ENCODE peak calls at places on chromosomes 4 and X, in six cellular contexts. One of them, this sample, is unnamed.

GRCh38 chrX:129116651-129117050 is 406.6 kb downstream of the SMARCA1 start:
- DNase-seq in neural progenitor cell: peak
- DNase-seq in cardiac muscle cell: no peak
- DNase-seq in body of pancreas: no peak
- DNase-seq in sigmoid colon: no peak
- DNase-seq in PC-9: no peak
- DNase-seq in this sample: no peak

GRCh38 chrX:119784747-119785446 is 6.5 kb downstream of the RPL39 start:
- DNase-seq in cardiac muscle cell: peak
- DNase-seq in sigmoid colon: no peak
- DNase-seq in neural progenitor cell: peak
- DNase-seq in body of pancreas: peak
- DNase-seq in PC-9: peak
- DNase-seq in this sample: no peak

GRCh38 chrX:98068210-98068609 is 1184.5 kb downstream of the RPA4 start:
- DNase-seq in cardiac muscle cell: no peak
- DNase-seq in PC-9: no peak
- DNase-seq in neural progenitor cell: peak
- DNase-seq in sigmoid colon: no peak
- DNase-seq in body of pancreas: no peak
- DNase-seq in this sample: no peak

GRCh38 chr4:125315571-125316390 is 1.0 kb downstream of the FAT4 start:
- DNase-seq in cardiac muscle cell: peak
- DNase-seq in body of pancreas: peak
- DNase-seq in sigmoid colon: peak
- DNase-seq in PC-9: peak
- DNase-seq in neural progenitor cell: peak
- DNase-seq in this sample: no peak

GRCh38 chr4:10781805-10782204 is 97.2 kb upstream of the CLNK start:
- DNase-seq in sigmoid colon: no peak
- DNase-seq in body of pancreas: no peak
- DNase-seq in neural progenitor cell: no peak
- DNase-seq in PC-9: no peak
- DNase-seq in cardiac muscle cell: no peak
- DNase-seq in this sample: peak

GRCh38 chrX:113019958-113020357 is 179.3 kb upstream of the AMOT start:
- DNase-seq in neural progenitor cell: no peak
- DNase-seq in body of pancreas: no peak
- DNase-seq in PC-9: no peak
- DNase-seq in cardiac muscle cell: no peak
- DNase-seq in sigmoid colon: no peak
- DNase-seq in this sample: no peak

GRCh38 chr4:83964996-83965541 is 429.2 kb downstream of the GPAT3 start:
- DNase-seq in sigmoid colon: no peak
- DNase-seq in neural progenitor cell: peak
- DNase-seq in PC-9: no peak
- DNase-seq in body of pancreas: no peak
- DNase-seq in cardiac muscle cell: no peak
- DNase-seq in this sample: no peak

GRCh38 chrX:105210258-105210657 is 10.2 kb downstream of the TEX13A start:
- DNase-seq in neural progenitor cell: no peak
- DNase-seq in body of pancreas: no peak
- DNase-seq in PC-9: no peak
- DNase-seq in cardiac muscle cell: no peak
- DNase-seq in sigmoid colon: no peak
- DNase-seq in this sample: no peak

GRCh38 chr4:152777488-152777887 is 2.0 kb downstream of the TIGD4 start:
- DNase-seq in PC-9: no peak
- DNase-seq in body of pancreas: no peak
- DNase-seq in cardiac muscle cell: no peak
- DNase-seq in neural progenitor cell: no peak
- DNase-seq in sigmoid colon: no peak
- DNase-seq in this sample: no peak

GRCh38 chr4:8391972-8392371 is 48.6 kb downstream of the ACOX3 start:
- DNase-seq in sigmoid colon: peak
- DNase-seq in body of pancreas: peak
- DNase-seq in neural progenitor cell: no peak
- DNase-seq in PC-9: peak
- DNase-seq in cardiac muscle cell: peak
- DNase-seq in this sample: peak

GRCh38 chr4:66691101-66691500 is 854.2 kb downstream of the CENPC start:
- DNase-seq in body of pancreas: no peak
- DNase-seq in PC-9: no peak
- DNase-seq in sigmoid colon: no peak
- DNase-seq in neural progenitor cell: peak
- DNase-seq in cardiac muscle cell: no peak
- DNase-seq in this sample: no peak
- H3K27ac ChIP-seq in body of pancreas: no peak
- H3K27ac ChIP-seq in PC-9: no peak
- H3K27ac ChIP-seq in sigmoid colon: no peak
- H3K27ac ChIP-seq in neural progenitor cell: no peak
- H3K27ac ChIP-seq in cardiac muscle cell: no peak
- H3K27ac ChIP-seq in this sample: no peak

GRCh38 chr4:2804973-2805501 is 12.2 kb downstream of the SH3BP2 start:
- DNase-seq in sigmoid colon: peak
- DNase-seq in PC-9: no peak
- DNase-seq in neural progenitor cell: no peak
- DNase-seq in body of pancreas: no peak
- DNase-seq in cardiac muscle cell: no peak
- DNase-seq in this sample: no peak
- H3K27ac ChIP-seq in sigmoid colon: peak
- H3K27ac ChIP-seq in PC-9: no peak
- H3K27ac ChIP-seq in neural progenitor cell: no peak
- H3K27ac ChIP-seq in body of pancreas: peak
- H3K27ac ChIP-seq in cardiac muscle cell: no peak
- H3K27ac ChIP-seq in this sample: no peak

DNA sequence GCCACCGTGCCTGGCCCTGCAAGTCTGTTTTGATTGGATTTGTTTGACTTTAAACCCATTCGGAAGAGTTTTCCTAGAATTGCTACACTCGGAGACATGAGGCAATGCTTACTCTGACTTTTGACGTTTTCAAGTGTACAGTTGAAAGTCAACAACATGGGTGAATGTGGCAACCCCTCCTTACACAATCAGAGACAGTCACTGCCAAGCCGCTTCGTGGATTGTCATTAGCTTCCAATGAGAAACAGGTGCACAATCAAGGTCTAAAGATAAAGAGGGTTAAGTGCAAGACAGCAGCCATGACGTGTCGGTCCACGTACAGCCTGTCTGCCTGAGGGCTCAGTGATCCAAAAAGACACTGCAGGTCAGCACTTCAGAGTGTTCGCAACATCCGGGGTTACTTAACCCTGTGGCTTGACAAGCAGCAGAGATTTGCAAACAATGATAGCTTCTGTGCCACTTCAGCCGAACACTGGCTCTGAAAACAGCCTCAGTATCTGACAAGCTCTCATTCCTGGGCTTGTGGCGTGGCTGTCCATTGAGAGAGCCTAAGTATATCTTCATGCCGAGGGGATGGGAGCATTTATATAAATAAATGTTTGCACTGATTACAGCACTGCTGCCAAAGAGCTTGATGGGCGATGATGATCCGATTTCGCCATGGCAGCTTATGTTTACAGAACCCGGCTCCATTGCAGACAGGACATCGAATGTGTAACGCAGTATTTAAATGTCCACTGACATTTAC is 180.0 kb downstream of the DHRSX start:
- DNase-seq in cardiac muscle cell: peak
- DNase-seq in PC-9: no peak
- DNase-seq in neural progenitor cell: no peak
- DNase-seq in sigmoid colon: no peak
- DNase-seq in body of pancreas: peak
- DNase-seq in this sample: no peak
- H3K27ac ChIP-seq in cardiac muscle cell: peak
- H3K27ac ChIP-seq in PC-9: no peak
- H3K27ac ChIP-seq in neural progenitor cell: peak
- H3K27ac ChIP-seq in sigmoid colon: no peak
- H3K27ac ChIP-seq in body of pancreas: peak
- H3K27ac ChIP-seq in this sample: no peak

GRCh38 chrX:8987672-8988250 is 46.2 kb downstream of the FAM9B start:
- DNase-seq in neural progenitor cell: no peak
- DNase-seq in sigmoid colon: no peak
- DNase-seq in cardiac muscle cell: no peak
- DNase-seq in body of pancreas: no peak
- DNase-seq in PC-9: no peak
- DNase-seq in this sample: no peak
- H3K27ac ChIP-seq in neural progenitor cell: no peak
- H3K27ac ChIP-seq in sigmoid colon: no peak
- H3K27ac ChIP-seq in cardiac muscle cell: no peak
- H3K27ac ChIP-seq in body of pancreas: no peak
- H3K27ac ChIP-seq in PC-9: no peak
- H3K27ac ChIP-seq in this sample: no peak

DNA sequence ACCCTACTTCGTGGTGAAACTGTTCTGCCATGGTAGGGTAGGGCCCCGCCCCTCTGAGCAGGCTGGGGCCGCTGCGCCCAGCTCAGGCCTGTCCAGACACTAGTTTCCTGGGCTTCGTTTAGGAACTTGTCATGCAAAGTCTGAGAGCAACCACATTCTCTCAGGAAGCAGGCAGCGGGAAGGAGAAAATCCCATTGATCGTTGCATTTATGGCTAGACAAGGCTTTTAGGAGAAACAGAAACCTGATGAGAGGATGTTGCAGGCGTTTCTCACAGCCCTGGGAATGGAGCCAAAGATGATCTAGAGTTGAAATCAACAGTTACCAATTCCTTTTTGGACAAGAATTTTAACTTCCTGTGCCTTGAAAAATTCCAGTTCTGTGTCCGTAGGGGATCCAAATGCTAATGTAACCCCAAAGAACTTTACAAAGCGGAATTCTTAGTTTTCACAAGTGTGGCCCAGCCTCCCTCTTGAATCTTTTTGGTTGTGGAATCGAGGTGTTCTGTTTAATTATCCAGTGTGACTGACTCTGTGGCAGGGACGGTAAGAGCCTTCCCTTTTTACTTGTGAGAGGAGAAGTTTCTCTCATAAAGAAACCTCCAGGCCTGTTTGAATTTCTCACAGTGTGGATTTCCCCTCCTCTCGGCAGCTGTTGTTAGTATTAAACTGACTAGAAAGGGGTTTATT is 4.5 kb upstream of the CXCL9 start:
- DNase-seq in neural progenitor cell: peak
- DNase-seq in PC-9: no peak
- DNase-seq in body of pancreas: no peak
- DNase-seq in sigmoid colon: no peak
- DNase-seq in cardiac muscle cell: peak
- DNase-seq in this sample: peak
- H3K27ac ChIP-seq in neural progenitor cell: no peak
- H3K27ac ChIP-seq in PC-9: no peak
- H3K27ac ChIP-seq in body of pancreas: peak
- H3K27ac ChIP-seq in sigmoid colon: peak
- H3K27ac ChIP-seq in cardiac muscle cell: no peak
- H3K27ac ChIP-seq in this sample: peak

GRCh38 chrX:68665502-68665901 is 18.0 kb downstream of the STARD8 start:
- DNase-seq in sigmoid colon: no peak
- DNase-seq in neural progenitor cell: no peak
- DNase-seq in cardiac muscle cell: no peak
- DNase-seq in body of pancreas: no peak
- DNase-seq in PC-9: no peak
- DNase-seq in this sample: no peak
- H3K27ac ChIP-seq in sigmoid colon: no peak
- H3K27ac ChIP-seq in neural progenitor cell: no peak
- H3K27ac ChIP-seq in cardiac muscle cell: no peak
- H3K27ac ChIP-seq in body of pancreas: no peak
- H3K27ac ChIP-seq in PC-9: no peak
- H3K27ac ChIP-seq in this sample: no peak

This sample was measured in epithelial cell of prostate.